ENCODE peak calls at places on chromosomes 12 and 14, in six cellular contexts. One of them, this sample, is unnamed.

GRCh38 chr12:120563495-120563894 is 17.7 kb downstream of the POP5 start:
- DNase-seq in K562: no peak
- DNase-seq in H1: no peak
- DNase-seq in GM12892: no peak
- DNase-seq in HepG2: no peak
- DNase-seq in GM12878: no peak
- DNase-seq in this sample: no peak

GRCh38 chr12:128814411-128815261 is 9.1 kb downstream of the SLC15A4 start:
- DNase-seq in K562: no peak
- DNase-seq in H1: no peak
- DNase-seq in GM12892: no peak
- DNase-seq in HepG2: no peak
- DNase-seq in GM12878: no peak
- DNase-seq in this sample: no peak

GRCh38 chr12:28130234-28130624 is 60.0 kb upstream of the CCDC91 start:
- DNase-seq in K562: no peak
- DNase-seq in H1: no peak
- DNase-seq in GM12892: no peak
- DNase-seq in HepG2: no peak
- DNase-seq in GM12878: no peak
- DNase-seq in this sample: no peak

GRCh38 chr14:39145266-39145966 is 24.7 kb downstream of the TRAPPC6B start:
- DNase-seq in K562: peak
- DNase-seq in H1: no peak
- DNase-seq in GM12892: no peak
- DNase-seq in HepG2: peak
- DNase-seq in GM12878: no peak
- DNase-seq in this sample: no peak

GRCh38 chr12:58069268-58069967 is 128.1 kb downstream of the ATP23 start:
- DNase-seq in K562: no peak
- DNase-seq in H1: no peak
- DNase-seq in GM12892: no peak
- DNase-seq in HepG2: no peak
- DNase-seq in GM12878: no peak
- DNase-seq in this sample: no peak

GRCh38 chr12:6120796-6121473 is 3.5 kb downstream of the VWF start:
- DNase-seq in K562: no peak
- DNase-seq in H1: no peak
- DNase-seq in GM12892: no peak
- DNase-seq in HepG2: no peak
- DNase-seq in GM12878: no peak
- DNase-seq in this sample: no peak

GRCh38 chr12:81257952-81258551 is 180.2 kb downstream of the ACSS3 start:
- DNase-seq in K562: no peak
- DNase-seq in H1: no peak
- DNase-seq in GM12892: no peak
- DNase-seq in HepG2: peak
- DNase-seq in GM12878: no peak
- DNase-seq in this sample: no peak

GRCh38 chr14:76976623-76977005 is 51.9 kb downstream of the IRF2BPL start:
- DNase-seq in K562: no peak
- DNase-seq in H1: no peak
- DNase-seq in GM12892: no peak
- DNase-seq in HepG2: no peak
- DNase-seq in GM12878: no peak
- DNase-seq in this sample: no peak

GRCh38 chr12:14048949-14049545 is 67.6 kb upstream of the GRIN2B start:
- DNase-seq in K562: no peak
- DNase-seq in H1: no peak
- DNase-seq in GM12892: no peak
- DNase-seq in HepG2: no peak
- DNase-seq in GM12878: no peak
- DNase-seq in this sample: no peak

GRCh38 chr12:105141320-105141918 is 33.9 kb downstream of the WASHC4 start:
- DNase-seq in K562: no peak
- DNase-seq in H1: no peak
- DNase-seq in GM12892: no peak
- DNase-seq in HepG2: no peak
- DNase-seq in GM12878: no peak
- DNase-seq in this sample: no peak

GRCh38 chr12:6434205-6435180 is 10.3 kb upstream of the CD27 start:
- DNase-seq in K562: no peak
- DNase-seq in H1: no peak
- DNase-seq in GM12892: no peak
- DNase-seq in HepG2: no peak
- DNase-seq in GM12878: no peak
- DNase-seq in this sample: no peak

GRCh38 chr12:112001555-112001954 is 11.4 kb downstream of the TMEM116 start:
- DNase-seq in K562: no peak
- DNase-seq in H1: no peak
- DNase-seq in GM12892: no peak
- DNase-seq in HepG2: no peak
- DNase-seq in GM12878: no peak
- DNase-seq in this sample: no peak

GRCh38 chr12:125408718-125409117 is 343.5 kb downstream of the AACS start:
- DNase-seq in K562: no peak
- DNase-seq in H1: no peak
- DNase-seq in GM12892: no peak
- DNase-seq in HepG2: no peak
- DNase-seq in GM12878: no peak
- DNase-seq in this sample: no peak

GRCh38 chr14:76502638-76503037 is 126.7 kb downstream of the ESRRB start:
- DNase-seq in K562: no peak
- DNase-seq in H1: no peak
- DNase-seq in GM12892: no peak
- DNase-seq in HepG2: no peak
- DNase-seq in GM12878: peak
- DNase-seq in this sample: no peak

GRCh38 chr14:64196668-64197411 is 97.3 kb downstream of the ESR2 start:
- DNase-seq in K562: no peak
- DNase-seq in H1: no peak
- DNase-seq in GM12892: no peak
- DNase-seq in HepG2: no peak
- DNase-seq in GM12878: no peak
- DNase-seq in this sample: no peak

GRCh38 chr12:12745576-12746211 is 28.5 kb downstream of the CDKN1B start:
- DNase-seq in K562: no peak
- DNase-seq in H1: no peak
- DNase-seq in GM12892: no peak
- DNase-seq in HepG2: no peak
- DNase-seq in GM12878: no peak
- DNase-seq in this sample: no peak

GRCh38 chr14:92994942-92995341 is 72.0 kb downstream of the CHGA start:
- DNase-seq in K562: no peak
- DNase-seq in H1: no peak
- DNase-seq in GM12892: no peak
- DNase-seq in HepG2: no peak
- DNase-seq in GM12878: no peak
- DNase-seq in this sample: no peak

GRCh38 chr14:105487449-105487985 is 831 bp downstream of the CRIP1 start:
- DNase-seq in K562: no peak
- DNase-seq in H1: no peak
- DNase-seq in GM12892: no peak
- DNase-seq in HepG2: no peak
- DNase-seq in GM12878: no peak
- DNase-seq in this sample: no peak

GRCh38 chr14:105367116-105368031 is 31.0 kb upstream of the TEX22 start:
- DNase-seq in K562: no peak
- DNase-seq in H1: no peak
- DNase-seq in GM12892: no peak
- DNase-seq in HepG2: no peak
- DNase-seq in GM12878: no peak
- DNase-seq in this sample: no peak

GRCh38 chr14:55620277-55620676 is 40.3 kb downstream of the KTN1 start:
- DNase-seq in K562: no peak
- DNase-seq in H1: no peak
- DNase-seq in GM12892: no peak
- DNase-seq in HepG2: no peak
- DNase-seq in GM12878: no peak
- DNase-seq in this sample: no peak

GRCh38 chr12:89101440-89101839 is 250.9 kb downstream of the DUSP6 start:
- DNase-seq in K562: no peak
- DNase-seq in H1: no peak
- DNase-seq in GM12892: no peak
- DNase-seq in HepG2: no peak
- DNase-seq in GM12878: no peak
- DNase-seq in this sample: no peak

GRCh38 chr12:108833355-108833733 is 24.0 kb downstream of the SSH1 start:
- DNase-seq in K562: no peak
- DNase-seq in H1: no peak
- DNase-seq in GM12892: no peak
- DNase-seq in HepG2: no peak
- DNase-seq in GM12878: no peak
- DNase-seq in this sample: no peak

GRCh38 chr14:65937804-65938316 is 525.3 kb downstream of the FUT8 start:
- DNase-seq in K562: no peak
- DNase-seq in H1: no peak
- DNase-seq in GM12892: no peak
- DNase-seq in HepG2: no peak
- DNase-seq in GM12878: no peak
- DNase-seq in this sample: no peak

GRCh38 chr12:95836630-95837239 is 22.0 kb upstream of the SNRPF start:
- DNase-seq in K562: no peak
- DNase-seq in H1: no peak
- DNase-seq in GM12892: no peak
- DNase-seq in HepG2: no peak
- DNase-seq in GM12878: no peak
- DNase-seq in this sample: no peak

GRCh38 chr12:27226319-27226984 is 17.6 kb upstream of the STK38L start:
- DNase-seq in K562: no peak
- DNase-seq in H1: no peak
- DNase-seq in GM12892: no peak
- DNase-seq in HepG2: peak
- DNase-seq in GM12878: no peak
- DNase-seq in this sample: no peak

GRCh38 chr14:103001226-103001625 is 56.1 kb downstream of the CDC42BPB start:
- DNase-seq in K562: no peak
- DNase-seq in H1: no peak
- DNase-seq in GM12892: no peak
- DNase-seq in HepG2: no peak
- DNase-seq in GM12878: no peak
- DNase-seq in this sample: no peak

GRCh38 chr12:108804361-108804949 is 52.9 kb downstream of the SSH1 start:
- DNase-seq in K562: no peak
- DNase-seq in H1: no peak
- DNase-seq in GM12892: no peak
- DNase-seq in HepG2: no peak
- DNase-seq in GM12878: no peak
- DNase-seq in this sample: no peak

DNA sequence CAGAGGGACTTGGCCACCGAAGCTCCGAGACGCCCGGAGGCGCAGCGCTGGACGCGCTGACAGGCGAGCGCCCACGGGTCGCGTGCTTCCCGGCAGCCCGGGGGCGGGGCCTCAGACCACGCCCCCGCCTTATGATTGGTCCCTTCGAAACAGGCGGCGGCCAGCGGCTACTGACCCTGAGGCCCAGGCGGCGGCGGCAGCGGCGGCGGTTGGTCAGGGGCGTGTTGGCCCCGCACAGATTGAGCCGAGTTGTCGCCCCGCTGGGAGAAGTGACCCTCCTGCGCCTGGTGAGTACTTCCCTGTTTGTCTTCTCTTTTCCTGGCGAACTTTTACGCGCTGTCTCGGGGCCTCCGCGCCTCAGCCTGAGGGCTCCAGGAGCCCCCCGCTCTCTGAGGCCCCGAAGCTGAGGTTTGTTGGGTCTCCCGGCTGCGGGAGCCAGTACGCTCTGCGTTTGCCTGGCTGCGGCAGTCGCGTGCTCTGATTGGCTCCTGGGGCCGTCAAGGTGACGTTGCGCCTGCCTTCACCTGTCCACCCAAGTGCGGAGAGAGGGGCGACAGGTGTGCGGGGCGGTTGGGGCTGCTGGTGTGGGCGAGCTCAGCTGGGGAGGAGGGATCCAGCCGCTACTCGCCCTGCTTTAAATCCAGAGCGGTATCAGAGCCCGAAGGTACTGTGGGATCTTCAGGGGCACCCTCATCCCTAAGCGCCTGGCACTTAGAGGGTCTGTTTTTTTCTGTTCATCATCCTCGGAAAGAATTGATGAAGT is at the start of gene GAS2L3:
- DNase-seq in K562: peak
- DNase-seq in H1: peak
- DNase-seq in GM12892: peak
- DNase-seq in HepG2: peak
- DNase-seq in GM12878: no peak
- DNase-seq in this sample: peak
- TF ChIP-seq TAF1 in K562: no peak
- TF ChIP-seq TAF1 in H1: peak
- TF ChIP-seq TAF1 in GM12892: no peak
- TF ChIP-seq TAF1 in HepG2: peak
- TF ChIP-seq TAF1 in GM12878: no peak
- TF ChIP-seq TAF1 in this sample: no peak

GRCh38 chr12:54324617-54325441 is at the start of gene COPZ1:
- DNase-seq in K562: peak
- DNase-seq in H1: peak
- DNase-seq in GM12892: peak
- DNase-seq in HepG2: peak
- DNase-seq in GM12878: peak
- DNase-seq in this sample: peak
- TF ChIP-seq POLR2A in K562: peak
- TF ChIP-seq POLR2A in H1: peak
- TF ChIP-seq POLR2A in GM12892: peak
- TF ChIP-seq POLR2A in HepG2: peak
- TF ChIP-seq POLR2A in GM12878: peak
- TF ChIP-seq POLR2A in this sample: peak

GRCh38 chr14:100165376-100165775 is 5.9 kb upstream of the DEGS2 start:
- DNase-seq in K562: no peak
- DNase-seq in H1: no peak
- DNase-seq in GM12892: no peak
- DNase-seq in HepG2: no peak
- DNase-seq in GM12878: no peak
- DNase-seq in this sample: no peak
- TF ChIP-seq TAF1 in K562: no peak
- TF ChIP-seq TAF1 in H1: no peak
- TF ChIP-seq TAF1 in GM12892: no peak
- TF ChIP-seq TAF1 in HepG2: no peak
- TF ChIP-seq TAF1 in GM12878: no peak
- TF ChIP-seq TAF1 in this sample: no peak

DNA sequence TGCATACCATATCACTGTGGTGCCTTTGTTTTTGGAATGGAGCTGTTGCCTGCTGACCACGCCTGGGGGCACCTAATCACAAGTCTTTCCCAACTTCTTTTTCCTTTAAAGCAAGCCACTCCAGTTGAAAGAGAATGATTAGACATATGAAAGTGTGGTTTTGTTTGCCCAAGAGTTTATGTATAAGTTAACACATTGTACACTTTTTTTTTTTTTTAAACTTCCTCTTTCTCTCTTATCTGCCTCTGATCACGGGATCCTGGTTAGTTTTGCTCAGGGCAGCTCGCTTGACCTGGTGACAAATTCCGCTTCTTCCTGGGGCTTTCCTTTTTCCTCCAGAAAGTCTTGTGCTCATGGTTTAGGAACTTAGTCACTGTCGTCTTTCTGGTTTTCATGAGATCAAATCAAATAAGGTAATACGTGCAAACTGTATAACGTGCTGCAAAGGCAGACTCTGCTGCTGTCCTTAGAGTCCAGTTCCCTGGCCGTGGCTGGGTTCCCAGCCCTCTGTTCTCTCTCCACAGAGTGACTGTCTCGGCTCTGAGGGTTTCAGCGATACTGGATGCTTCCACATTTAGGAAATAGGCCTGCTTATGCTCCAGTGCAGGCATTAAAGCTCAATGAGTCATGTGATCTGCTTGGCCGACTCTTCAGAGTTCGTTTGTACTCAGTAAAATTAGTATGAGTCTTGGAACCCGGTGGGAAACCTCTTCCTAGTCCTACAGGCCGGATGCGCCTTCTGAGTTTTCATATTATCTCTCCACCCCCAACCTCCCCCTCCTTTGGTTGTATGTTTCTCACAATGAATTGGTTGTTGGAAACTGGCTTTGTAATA is 15.2 kb downstream of the RASSF3 start:
- DNase-seq in K562: peak
- DNase-seq in H1: no peak
- DNase-seq in GM12892: no peak
- DNase-seq in HepG2: peak
- DNase-seq in GM12878: peak
- DNase-seq in this sample: no peak
- TF ChIP-seq POLR2A in K562: peak
- TF ChIP-seq POLR2A in H1: no peak
- TF ChIP-seq POLR2A in GM12892: peak
- TF ChIP-seq POLR2A in HepG2: peak
- TF ChIP-seq POLR2A in GM12878: peak
- TF ChIP-seq POLR2A in this sample: peak

This sample was measured in GM12891.